ENCODE peak calls at places on chromosomes 7 and 10, in ten cellular contexts. T is activated naive CD8-positive, alpha-beta T cell treated with anti-CD3 and anti-CD28 coated beads, Interleukin-2, amount 10 ng/mL, durations not matched to agents 7 days and 5 days; F is HEK293T; P is colonic mucosa; O is Jurkat, Clone E6-1; E is foreskin melanocyte; B is cardiac muscle cell; C is GM12864; A is effector CD4-positive, alpha-beta T cell; J is activated CD4-positive, alpha-beta T cell treated with anti-CD3 and anti-CD28 coated beads, Interleukin-2, amount 10 ng/mL, durations not matched to agents 7 days and 5 days. G is an unnamed sample.

GRCh38 chr7:22147113-22147512 is 201.4 kb upstream of the CDCA7L start:
- DNase-seq in T (no peak), F (no peak), P (no peak), O (no peak), E (no peak), B (no peak), C (no peak), A (no peak), J (peak), G (no peak)

GRCh38 chr7:157278167-157278790 is 58.5 kb upstream of the DNAJB6 start:
- DNase-seq in T (no peak), F (peak), P (no peak), O (no peak), E (no peak), B (no peak), C (no peak), A (no peak), J (no peak), G (no peak)

GRCh38 chr7:15555385-15555859 is 6.4 kb downstream of the AGMO start:
- DNase-seq in T (no peak), F (no peak), P (no peak), O (no peak), E (no peak), B (peak), C (no peak), A (no peak), J (no peak), G (no peak)

GRCh38 chr10:35236739-35237138 is 99.6 kb upstream of the CCNY start:
- DNase-seq in T (no peak), F (no peak), P (no peak), O (no peak), E (no peak), B (peak), C (no peak), A (no peak), J (no peak), G (no peak)

GRCh38 chr10:1291178-1292090 is 235.2 kb downstream of the WDR37 start:
- DNase-seq in T (no peak), F (no peak), P (no peak), O (no peak), E (no peak), B (no peak), C (no peak), A (no peak), J (no peak), G (no peak)

GRCh38 chr7:66877577-66878300 is 43.3 kb upstream of the TMEM248 start:
- DNase-seq in T (no peak), F (no peak), P (no peak), O (no peak), E (no peak), B (no peak), C (peak), A (no peak), J (no peak), G (no peak)

GRCh38 chr10:34156781-34157425 is 658.2 kb downstream of the PARD3 start:
- DNase-seq in T (no peak), F (no peak), P (no peak), O (no peak), E (no peak), B (peak), C (no peak), A (no peak), J (no peak), G (no peak)

GRCh38 chr10:75818552-75818951 is 387.1 kb downstream of the LRMDA start:
- DNase-seq in T (no peak), F (no peak), P (no peak), O (no peak), E (peak), B (no peak), C (no peak), A (no peak), J (no peak), G (no peak)

GRCh38 chr7:135240446-135240845 is 6.8 kb downstream of the STRA8 start:
- DNase-seq in T (no peak), F (peak), P (no peak), O (no peak), E (no peak), B (no peak), C (no peak), A (no peak), J (no peak), G (no peak)

GRCh38 chr10:70430489-70431445 is 10.7 kb downstream of the NODAL start:
- DNase-seq in T (no peak), F (no peak), P (peak), O (no peak), E (peak), B (peak), C (no peak), A (no peak), J (no peak), G (no peak)

GRCh38 chr10:62627985-62628384 is 176.5 kb upstream of the ADO start:
- DNase-seq in T (no peak), F (no peak), P (peak), O (no peak), E (no peak), B (no peak), C (no peak), A (no peak), J (no peak), G (no peak)

GRCh38 chr10:51768886-51769285 is 69.5 kb upstream of the CSTF2T start:
- DNase-seq in T (no peak), F (no peak), P (no peak), O (no peak), E (peak), B (no peak), C (no peak), A (no peak), J (no peak), G (no peak)

GRCh38 chr10:35213699-35214098 is 87.1 kb downstream of the CREM start:
- DNase-seq in T (no peak), F (no peak), P (no peak), O (no peak), E (no peak), B (no peak), C (no peak), A (no peak), J (no peak), G (no peak)

GRCh38 chr10:6766061-6766460 is 186.0 kb upstream of the PRKCQ start:
- DNase-seq in T (no peak), F (no peak), P (peak), O (no peak), E (no peak), B (peak), C (no peak), A (no peak), J (no peak), G (no peak)

GRCh38 chr10:117775478-117775877 is 232.9 kb downstream of the EMX2 start:
- DNase-seq in T (no peak), F (no peak), P (no peak), O (no peak), E (no peak), B (no peak), C (no peak), A (no peak), J (no peak), G (no peak)

GRCh38 chr7:130143334-130143732 is 61.9 kb downstream of the TMEM209 start:
- DNase-seq in T (no peak), F (no peak), P (no peak), O (no peak), E (no peak), B (no peak), C (no peak), A (no peak), J (no peak), G (no peak)

G was measured in kidney epithelial cell.